ENCODE peak calls at places on chromosomes 3 and 15, in four cellular contexts. O is psoas muscle; V is CD4-positive, alpha-beta memory T cell; R is right lobe of liver. Q is an unnamed sample.

GRCh38 chr3:10816019-10816862 is at the start of gene SLC6A11:
- DNase-seq in R (no peak), V (no peak), O (no peak), Q (no peak)

GRCh38 chr15:83372434-83372873 is 74.7 kb upstream of the SH3GL3 start:
- DNase-seq in R (no peak), V (no peak), O (no peak), Q (no peak)

GRCh38 chr3:126313580-126314304 is 43.5 kb downstream of the KLF15 start:
- DNase-seq in V (no peak), R (no peak), O (no peak), Q (no peak)

GRCh38 chr3:134486577-134487041 is 752 bp downstream of the CEP63 start:
- DNase-seq in V (no peak), R (no peak), O (no peak), Q (no peak)

GRCh38 chr3:30498587-30498967 is 107.8 kb upstream of the TGFBR2 start:
- DNase-seq in V (no peak), R (no peak), O (no peak), Q (no peak)

GRCh38 chr3:173993299-173993698 is 595.8 kb downstream of the NLGN1 start:
- DNase-seq in V (no peak), R (no peak), O (no peak), Q (no peak)

GRCh38 chr15:89749951-89750559 is 994 bp downstream of the MESP1 start:
- DNase-seq in V (no peak), R (no peak), O (no peak), Q (no peak)

GRCh38 chr3:27914199-27914598 is 192.1 kb upstream of the EOMES start:
- DNase-seq in V (no peak), R (no peak), O (no peak), Q (no peak)

GRCh38 chr15:69288531-69289311 is 10.0 kb upstream of the PAQR5 start:
- DNase-seq in O (no peak), R (no peak), V (no peak), Q (no peak)

GRCh38 chr3:118641608-118642007 is 393.0 kb downstream of the IGSF11 start:
- DNase-seq in O (no peak), R (no peak), V (no peak), Q (no peak)

GRCh38 chr3:64612916-64613526 is 74.8 kb downstream of the ADAMTS9 start:
- DNase-seq in R (no peak), V (no peak), O (no peak), Q (no peak)

GRCh38 chr15:42679285-42680141 is 57.4 kb downstream of the CDAN1 start:
- DNase-seq in O (no peak), V (no peak), R (no peak), Q (no peak)

GRCh38 chr15:85649372-85649771 is 145.4 kb downstream of the KLHL25 start:
- DNase-seq in O (no peak), V (no peak), R (no peak), Q (no peak)

GRCh38 chr3:191333481-191333880 is 3.2 kb upstream of the UTS2B start:
- DNase-seq in V (no peak), R (no peak), O (no peak), Q (no peak)
- H3K4me3 ChIP-seq in V (no peak), R (no peak), O (no peak), Q (no peak)

GRCh38 chr3:186810597-186810996 is 4.3 kb upstream of the RFC4 start:
- DNase-seq in O (no peak), V (no peak), R (no peak), Q (no peak)

GRCh38 chr3:186806173-186807055 is at the start of gene RFC4:
- DNase-seq in O (peak), V (peak), R (peak), Q (peak)

GRCh38 chr3:186802701-186803100 is 3.6 kb downstream of the RFC4 start:
- DNase-seq in V (no peak), O (no peak), R (no peak), Q (no peak)

GRCh38 chr3:186807231-186807630 is 949 bp upstream of the RFC4 start:
- DNase-seq in O (no peak), V (no peak), R (no peak), Q (no peak)
- H3K4me3 ChIP-seq in O (peak), V (peak), R (peak), Q (peak)

GRCh38 chr3:140758791-140759444 is 81.1 kb downstream of the TRIM42 start:
- DNase-seq in O (no peak), R (no peak), V (no peak), Q (no peak)

GRCh38 chr3:140762751-140763150 is 84.9 kb downstream of the TRIM42 start:
- DNase-seq in V (no peak), O (no peak), R (no peak), Q (no peak)

GRCh38 chr3:140765246-140765645 is 87.4 kb downstream of the TRIM42 start:
- DNase-seq in R (no peak), O (no peak), V (no peak), Q (no peak)

GRCh38 chr3:140756240-140757016 is 78.6 kb downstream of the TRIM42 start:
- DNase-seq in O (no peak), R (no peak), V (no peak), Q (peak)

DNA sequence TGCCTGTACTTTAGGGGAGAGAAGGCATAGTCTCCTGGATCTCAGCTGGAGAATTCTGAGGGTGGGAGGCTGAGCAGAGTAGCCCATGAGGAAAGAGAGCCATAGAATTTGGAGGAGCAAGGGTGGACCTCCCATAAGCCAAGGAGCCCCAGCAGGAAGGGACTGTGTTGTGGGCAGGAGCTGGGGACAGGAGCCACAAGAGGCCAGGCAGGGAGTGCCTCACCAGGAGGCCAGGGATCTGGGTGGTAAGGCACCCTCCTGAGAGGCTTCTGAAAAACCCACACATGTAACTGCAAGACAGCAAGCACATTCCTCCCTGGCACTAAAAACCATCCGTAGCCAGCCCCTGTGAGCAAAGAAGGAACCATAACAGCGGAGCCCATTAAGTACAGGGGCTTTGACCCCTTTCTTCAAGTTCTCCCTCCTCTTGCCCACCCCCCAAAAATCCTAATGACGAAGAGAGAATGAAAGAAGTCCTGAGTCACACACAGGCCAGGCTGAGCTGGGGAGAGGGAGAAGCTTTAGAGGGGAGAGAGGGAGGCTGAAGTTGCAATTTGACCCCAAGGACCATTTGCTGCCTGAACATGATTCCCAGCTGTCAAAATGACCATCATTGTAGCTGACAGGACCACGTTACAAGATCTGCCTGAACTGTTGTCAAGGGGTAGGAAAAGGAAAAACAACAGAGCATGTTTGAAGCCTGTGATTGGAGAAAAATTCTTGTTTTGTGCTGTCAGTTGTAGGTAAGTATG is 82.6 kb downstream of the TRIM42 start:
- DNase-seq in O (no peak), V (no peak), R (no peak), Q (no peak)
- H3K4me3 ChIP-seq in O (no peak), V (no peak), R (no peak), Q (no peak)

DNA sequence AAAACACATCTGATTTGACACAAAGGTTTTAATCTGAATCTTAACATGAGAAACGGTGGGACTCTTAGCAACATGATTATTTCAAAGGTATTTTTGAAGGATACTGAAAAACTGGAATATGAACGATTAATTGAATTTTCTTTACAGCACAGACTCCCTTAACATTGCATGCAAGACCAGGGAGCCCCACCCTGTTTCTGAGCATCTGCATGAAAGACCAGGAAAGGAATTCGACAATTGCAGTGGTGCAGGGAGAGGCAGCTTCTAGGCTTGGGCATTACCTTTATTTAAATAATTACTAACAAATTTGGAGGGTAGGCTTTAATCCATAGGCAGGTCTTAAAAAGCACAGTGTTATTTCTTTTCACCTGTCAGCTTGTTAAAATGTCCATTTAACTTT is 240.6 kb upstream of the TOPAZ1 start:
- DNase-seq in R (no peak), O (no peak), V (no peak), Q (no peak)
- H3K4me3 ChIP-seq in R (no peak), O (no peak), V (no peak), Q (no peak)